ENCODE peak calls at places on chromosomes 16 and 17, in four cellular contexts. Y is GM23338, X is ascending aorta, H is heart left ventricle. O is an unnamed sample. For H3K4me1, the result is how much of the 10 kb centered on the place peaks cover.

GRCh38 chr16:56933266-56933619 is 1.3 kb downstream of the HERPUD1 start:
- DNase-seq in H (no peak), X (no peak), Y (peak), O (no peak)

GRCh38 chr16:89197633-89198416 is 2.5 kb downstream of the SLC22A31 start:
- DNase-seq in H (peak), Y (no peak), X (no peak), O (peak)

GRCh38 chr16:69942099-69942491 is 9.0 kb upstream of the CLEC18A start:
- DNase-seq in Y (no peak), H (no peak), X (no peak), O (no peak)

GRCh38 chr17:42027540-42027889 is 7.6 kb downstream of the NKIRAS2 start:
- DNase-seq in X (no peak), H (no peak), Y (no peak), O (no peak)

GRCh38 chr17:13135496-13135895 is 117.7 kb upstream of the ELAC2 start:
- DNase-seq in H (no peak), Y (no peak), X (no peak), O (no peak)

GRCh38 chr16:8391219-8391757 is 199.0 kb downstream of the TMEM114 start:
- DNase-seq in X (no peak), Y (no peak), H (no peak), O (no peak)

GRCh38 chr17:9900744-9901143 is 4.3 kb downstream of the RCVRN start:
- DNase-seq in X (no peak), H (no peak), Y (no peak), O (no peak)

GRCh38 chr17:5241861-5242671 is 7.4 kb upstream of the SCIMP start:
- DNase-seq in H (peak), X (no peak), Y (no peak), O (no peak)

GRCh38 chr16:10741844-10742243 is 1.8 kb upstream of the NUBP1 start:
- DNase-seq in H (peak), Y (no peak), X (no peak), O (peak)

GRCh38 chr17:63250830-63251229 is 195.3 kb downstream of the CYB561 start:
- DNase-seq in Y (no peak), X (no peak), H (no peak), O (no peak)

GRCh38 chr17:67585077-67585602 is 132.6 kb upstream of the NOL11 start:
- DNase-seq in Y (no peak), X (no peak), H (no peak), O (no peak)

GRCh38 chr16:27067138-27067537 is 411 bp downstream of the C16orf82 start:
- DNase-seq in Y (peak), X (no peak), H (peak), O (peak)

GRCh38 chr17:48542956-48543853 is 1.7 kb downstream of the HOXB2 start:
- DNase-seq in Y (peak), X (no peak), H (peak), O (peak)

GRCh38 chr16:66472961-66473610 is 46.0 kb downstream of the BEAN1 start:
- DNase-seq in X (no peak), Y (no peak), H (no peak), O (no peak)

GRCh38 chr16:67967956-67968439 is 439 bp downstream of the SLC12A4 start:
- DNase-seq in H (peak), Y (peak), X (no peak), O (peak)

GRCh38 chr17:40287159-40287493 is 553 bp upstream of the CDC6 start:
- DNase-seq in X (no peak), Y (no peak), H (no peak), O (no peak)

GRCh38 chr17:45388604-45389325 is 43.9 kb downstream of the ARHGAP27 start:
- DNase-seq in H (no peak), X (no peak), Y (no peak), O (peak)

GRCh38 chr16:9302102-9302501 is 210.7 kb downstream of the HAPSTR1 start:
- DNase-seq in Y (no peak), X (no peak), H (no peak), O (no peak)

GRCh38 chr16:26111900-26112299 is 420.1 kb downstream of the HS3ST4 start:
- DNase-seq in X (no peak), H (no peak), Y (peak), O (no peak)

GRCh38 chr17:28046034-28046825 is 3.8 kb downstream of the NLK start:
- DNase-seq in H (no peak), X (no peak), Y (no peak), O (no peak)

GRCh38 chr17:41540921-41541625 is 13.0 kb upstream of the KRT19 start:
- DNase-seq in H (no peak), Y (no peak), X (no peak), O (no peak)

GRCh38 chr17:36592711-36593321 is 1.1 kb downstream of the DHRS11 start:
- DNase-seq in Y (peak), H (no peak), X (no peak), O (no peak)

GRCh38 chr17:17675925-17676534 is 5.2 kb upstream of the RAI1 start:
- DNase-seq in H (no peak), X (no peak), Y (peak), O (no peak)

GRCh38 chr16:67169642-67170167 is 633 bp upstream of the NOL3 start:
- DNase-seq in Y (peak), H (peak), X (no peak), O (peak)

GRCh38 chr17:77546772-77547201 is 406.0 kb downstream of the SEC14L1 start:
- DNase-seq in H (no peak), Y (peak), X (no peak), O (no peak)

GRCh38 chr16:17138801-17139200 is 332.0 kb downstream of the XYLT1 start:
- DNase-seq in X (no peak), Y (peak), H (no peak), O (no peak)

GRCh38 chr17:32497431-32498205 is 10.8 kb downstream of the CDK5R1 start:
- DNase-seq in Y (peak), X (no peak), H (peak), O (no peak)

GRCh38 chr16:57084257-57084770 is 8.1 kb upstream of the CPNE2 start:
- DNase-seq in Y (peak), X (peak), H (peak), O (peak)

GRCh38 chr17:58317421-58318064 is 11.1 kb downstream of the TSPOAP1 start:
- DNase-seq in Y (peak), X (no peak), H (peak), O (no peak)

GRCh38 chr17:46853896-46854444 is 2.6 kb downstream of the WNT9B start:
- DNase-seq in Y (peak), X (no peak), H (no peak), O (no peak)

GRCh38 chr16:65373095-65373494 is 251.2 kb upstream of the CDH11 start:
- DNase-seq in X (no peak), Y (no peak), H (no peak), O (no peak)

GRCh38 chr17:61250335-61250890 is 149.2 kb upstream of the TBX2 start:
- DNase-seq in H (no peak), Y (no peak), X (no peak), O (no peak)

GRCh38 chr17:30534298-30534697 is 57.1 kb downstream of the GOSR1 start:
- DNase-seq in Y (no peak), X (no peak), H (no peak), O (no peak)

GRCh38 chr17:3796822-3797170 is 4.2 kb downstream of the ITGAE start:
- DNase-seq in H (no peak), Y (no peak), X (no peak), O (no peak)

GRCh38 chr17:2484876-2485275 is 26.8 kb downstream of the METTL16 start:
- DNase-seq in X (no peak), Y (peak), H (no peak), O (no peak)

GRCh38 chr17:76368545-76368944 is 14.8 kb upstream of the PRPSAP1 start:
- DNase-seq in Y (peak), X (no peak), H (no peak), O (peak)

GRCh38 chr16:8080817-8081216 is 509.5 kb downstream of the TMEM114 start:
- DNase-seq in X (no peak), Y (no peak), H (no peak), O (no peak)

GRCh38 chr17:76262732-76263344 is 2.3 kb upstream of the UBALD2 start:
- DNase-seq in Y (no peak), H (no peak), X (no peak), O (peak)

GRCh38 chr17:67602974-67603373 is 114.8 kb upstream of the NOL11 start:
- DNase-seq in X (no peak), Y (peak), H (no peak), O (no peak)

DNA sequence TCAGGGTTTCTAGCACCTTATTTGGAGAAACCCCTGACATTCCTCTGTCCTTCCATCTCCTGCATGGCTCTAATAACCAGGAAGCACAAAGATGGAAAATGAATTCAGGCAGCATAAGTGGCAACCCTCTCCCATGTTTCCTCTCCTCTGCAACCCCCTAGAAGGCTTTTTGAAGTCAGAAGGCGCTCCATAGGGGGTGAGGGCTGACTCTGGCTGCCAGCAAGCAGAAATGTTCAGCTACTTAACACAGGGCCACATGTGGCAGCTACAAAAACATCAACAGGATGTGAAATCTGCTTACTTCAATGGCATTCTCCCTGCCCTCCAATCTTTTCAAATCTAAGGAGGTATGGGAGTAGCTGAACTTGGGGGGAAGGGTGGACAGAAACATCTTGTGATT is 55.2 kb upstream of the IRX5 start:
- DNase-seq in H (no peak), X (no peak), Y (peak), O (no peak)
- H3K4me3 ChIP-seq in H (no peak), X (no peak), Y (no peak), O (no peak)

DNA sequence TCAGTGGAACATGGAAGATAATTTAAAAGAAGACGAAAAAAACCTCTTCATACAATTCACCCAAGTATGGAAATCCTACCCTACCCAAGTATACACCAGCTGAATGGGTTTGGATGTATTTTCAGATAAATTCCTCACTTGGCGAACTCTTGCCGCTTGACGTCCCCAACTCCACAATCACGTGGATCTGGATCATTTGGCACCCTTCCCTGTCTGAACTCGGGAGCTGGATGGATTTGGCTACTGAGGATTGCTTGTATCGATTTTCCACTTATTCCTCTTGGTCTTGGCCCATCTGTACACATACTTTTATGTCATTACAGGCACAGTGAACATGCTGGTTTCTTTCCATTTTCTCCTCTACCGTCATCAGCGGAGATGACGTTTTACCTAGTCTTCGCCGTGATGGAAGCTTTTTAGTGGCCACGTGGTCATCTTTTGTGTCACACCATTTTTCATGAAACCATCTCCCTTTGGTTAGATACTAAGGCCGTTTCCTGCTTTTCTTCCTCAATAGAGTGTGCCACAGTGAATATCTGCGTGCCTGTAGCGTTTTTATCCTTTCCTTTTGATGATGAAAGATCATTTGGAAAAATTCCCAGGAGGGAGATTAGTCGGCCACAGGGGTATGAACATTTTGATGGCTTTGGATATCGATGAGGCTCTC is 47.0 kb downstream of the CMIP start:
- DNase-seq in Y (no peak), H (no peak), X (no peak), O (no peak)
- H3K4me1 ChIP-seq in Y (under half), H (under half), X (under half), O (under half)

DNA sequence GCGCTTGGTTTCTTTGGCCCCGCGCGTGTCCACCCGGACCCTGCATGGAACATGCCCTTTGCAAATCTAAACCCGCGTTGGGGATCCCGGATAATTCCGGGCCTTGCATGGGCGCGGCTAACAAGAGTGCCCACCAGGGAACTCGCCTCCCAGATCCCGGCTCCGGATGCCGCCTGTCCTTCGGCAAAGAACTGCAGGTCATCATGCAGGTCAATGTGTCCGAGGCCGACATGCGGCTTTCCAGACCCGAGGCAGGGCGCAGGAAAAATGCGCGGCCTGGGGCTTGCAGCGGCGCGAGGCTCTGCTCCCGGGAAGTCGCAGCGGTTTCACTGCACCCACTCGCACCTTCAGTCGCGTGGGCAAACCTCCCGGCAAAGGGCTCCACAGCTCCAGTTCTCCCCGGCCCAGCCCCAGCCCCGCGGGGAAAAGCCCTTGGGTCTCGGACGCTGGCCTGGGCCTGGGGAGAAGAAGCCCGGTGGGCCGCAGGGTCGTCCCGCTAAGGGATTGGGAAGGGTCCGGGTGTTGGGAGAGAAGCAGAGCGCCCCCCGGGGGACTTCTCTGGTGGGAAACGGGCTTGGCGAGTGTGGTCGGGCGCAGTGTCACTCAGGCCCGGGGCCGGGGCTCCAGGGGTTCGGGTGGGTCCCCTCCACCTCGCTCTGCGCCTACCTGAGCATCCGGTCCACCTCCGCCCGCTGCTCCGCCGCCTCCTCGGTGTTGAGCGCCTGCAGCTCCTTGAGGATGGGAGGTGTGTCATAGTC is 805 bp downstream of the HNF1B start:
- DNase-seq in Y (peak), H (no peak), X (no peak), O (no peak)
- H3K27ac ChIP-seq in Y (no peak), H (no peak), X (no peak), O (no peak)

GRCh38 chr16:55487048-55487803 is 8.2 kb downstream of the MMP2 start:
- DNase-seq in H (peak), X (no peak), Y (no peak), O (peak)
- H3K4me3 ChIP-seq in H (no peak), X (no peak), Y (no peak), O (no peak)

DNA sequence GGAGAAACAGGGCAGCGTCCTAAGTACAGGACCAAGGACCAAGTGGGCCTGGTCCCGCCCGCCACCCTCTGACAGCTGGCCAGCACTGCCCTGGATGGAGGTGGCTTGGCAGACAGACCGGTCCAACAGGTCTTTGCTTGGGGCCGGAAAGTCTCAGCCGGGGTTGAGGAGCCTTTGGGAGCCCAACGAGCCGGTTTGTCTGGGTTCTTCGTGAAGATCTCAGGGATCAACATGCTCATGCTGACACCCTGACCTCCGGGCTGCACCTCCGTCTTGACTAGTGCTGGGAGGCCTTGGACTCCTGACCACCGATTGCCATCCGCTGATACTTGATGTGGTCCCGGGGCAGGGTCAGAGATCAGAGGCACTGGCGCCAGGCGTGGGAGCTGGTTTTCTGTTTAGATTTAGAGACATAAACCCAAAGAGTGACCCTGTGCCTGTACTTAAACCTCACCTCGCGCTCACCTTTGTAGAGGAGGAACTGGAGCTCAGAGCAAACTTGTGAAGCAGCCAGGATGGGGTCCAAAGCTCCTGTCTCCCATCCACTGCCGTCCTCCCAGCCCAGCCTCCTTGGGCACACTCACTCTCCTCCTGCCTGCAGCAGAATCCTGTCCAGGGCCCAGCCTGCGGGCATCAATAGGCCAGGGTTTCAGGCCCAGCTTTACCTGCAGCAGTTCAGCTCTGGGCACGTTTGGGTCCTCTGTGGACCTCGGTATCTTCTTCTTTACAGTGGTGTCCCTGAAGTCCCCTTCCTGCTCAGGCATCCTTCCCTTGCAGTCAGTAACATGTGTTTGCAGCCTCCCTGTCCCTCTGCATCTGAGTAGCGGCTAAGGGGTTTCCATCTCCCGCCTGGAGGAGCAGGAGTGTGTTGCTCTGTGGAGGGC is 92.0 kb upstream of the GSE1 start:
- DNase-seq in Y (no peak), X (no peak), H (no peak), O (no peak)
- H3K4me1 ChIP-seq in Y (under half), X (under half), H (under half), O (under half)

GRCh38 chr17:79046501-79047280 is 22.7 kb downstream of the C1QTNF1 start:
- DNase-seq in H (peak), X (no peak), Y (no peak), O (peak)

GRCh38 chr17:79049821-79050220 is 24.8 kb upstream of the ENGASE start:
- DNase-seq in H (no peak), X (no peak), Y (no peak), O (no peak)

GRCh38 chr17:79047291-79047920 is 23.4 kb downstream of the C1QTNF1 start:
- DNase-seq in H (no peak), Y (no peak), X (no peak), O (peak)

GRCh38 chr17:79048826-79049755 is 25.1 kb downstream of the C1QTNF1 start:
- DNase-seq in X (no peak), H (no peak), Y (no peak), O (no peak)

GRCh38 chr17:79047923-79048825 is 24.2 kb downstream of the C1QTNF1 start:
- DNase-seq in X (no peak), H (peak), Y (no peak), O (peak)
- H3K27ac ChIP-seq in X (peak), H (peak), Y (no peak), O (no peak)